ENCODE peak calls at places on chromosomes 1 and 21, in eight cellular contexts. E is stimulated activated CD4-positive, alpha-beta T cell treated with anti-CD3 and anti-CD28 coated beads, TNF-alpha, amount 100 ng/mL, for 4 hours; T is HS-27A; W is stimulated activated CD8-positive, alpha-beta memory T cell treated with anti-CD3 and anti-CD28 coated beads, Interleukin-15, amount 100 ng/mL, for 24 hours; O is WTC11; B is islet precursor cell; A is posterior vena cava; C is NCI-H345. I is an unnamed sample.

GRCh38 chr21:45264919-45265515 is 22.7 kb downstream of the POFUT2 start:
- DNase-seq in A (peak), C (no peak), T (no peak), O (no peak), B (peak), W (no peak), E (no peak), I (no peak)

GRCh38 chr21:37848721-37849490 is 67.4 kb downstream of the KCNJ6 start:
- DNase-seq in W (no peak), B (peak), O (no peak), A (no peak), E (no peak), C (no peak), T (peak), I (no peak)

GRCh38 chr1:100506221-100506620 is 31.7 kb upstream of the GPR88 start:
- DNase-seq in B (no peak), C (no peak), W (no peak), E (no peak), T (no peak), A (no peak), O (no peak), I (no peak)

GRCh38 chr1:17207046-17207445 is 2.1 kb downstream of the PADI1 start:
- DNase-seq in C (no peak), A (no peak), B (no peak), E (no peak), T (no peak), O (no peak), W (no peak), I (peak)

GRCh38 chr21:29372063-29372802 is 73.5 kb downstream of the BACH1 start:
- DNase-seq in T (peak), C (peak), E (no peak), W (no peak), B (peak), A (no peak), O (peak), I (peak)

GRCh38 chr1:165851034-165851658 is 23.7 kb downstream of the UCK2 start:
- DNase-seq in A (no peak), B (peak), W (no peak), T (no peak), O (no peak), C (no peak), E (no peak), I (peak)

GRCh38 chr21:35051287-35051818 is 2.3 kb upstream of the RUNX1 start:
- DNase-seq in E (no peak), B (peak), O (peak), T (peak), W (peak), A (peak), C (no peak), I (peak)

GRCh38 chr1:204013052-204013451 is 59.9 kb upstream of the SOX13 start:
- DNase-seq in T (no peak), C (no peak), E (no peak), A (no peak), B (no peak), W (no peak), O (no peak), I (no peak)

GRCh38 chr1:154583691-154584212 is 16.2 kb downstream of the CHRNB2 start:
- DNase-seq in B (no peak), C (peak), T (no peak), E (no peak), O (no peak), A (no peak), W (no peak), I (peak)

GRCh38 chr1:151210830-151211229 is 12.5 kb downstream of the PIP5K1A start:
- DNase-seq in O (no peak), T (no peak), B (no peak), W (no peak), A (no peak), E (no peak), C (no peak), I (peak)

GRCh38 chr1:205240569-205240968 is 12.8 kb downstream of the TMCC2 start:
- DNase-seq in A (no peak), C (no peak), E (no peak), T (no peak), B (no peak), O (no peak), W (no peak), I (no peak)

GRCh38 chr21:44850208-44850800 is 23.2 kb downstream of the PTTG1IP start:
- DNase-seq in C (no peak), B (no peak), T (no peak), W (no peak), A (peak), E (no peak), O (no peak), I (no peak)

GRCh38 chr1:117826551-117827078 is 102.8 kb downstream of the GDAP2 start:
- DNase-seq in T (peak), E (no peak), C (no peak), W (no peak), A (peak), B (no peak), O (no peak), I (no peak)

GRCh38 chr21:42683371-42684108 is 30.1 kb downstream of the PDE9A start:
- DNase-seq in O (no peak), W (no peak), A (no peak), T (no peak), B (no peak), E (no peak), C (no peak), I (no peak)

GRCh38 chr1:28392027-28392652 is 22.6 kb downstream of the PHACTR4 start:
- DNase-seq in T (no peak), W (no peak), B (no peak), E (no peak), C (no peak), O (no peak), A (no peak), I (no peak)

GRCh38 chr1:23122023-23122738 is 46.5 kb downstream of the LUZP1 start:
- DNase-seq in O (no peak), B (peak), E (no peak), C (no peak), W (no peak), T (no peak), A (no peak), I (no peak)

GRCh38 chr1:53402891-53403655 is 56.1 kb upstream of the DMRTB1 start:
- DNase-seq in A (no peak), W (no peak), E (no peak), O (no peak), C (no peak), B (peak), T (no peak), I (no peak)

GRCh38 chr1:32701951-32702598 is 495 bp downstream of the SYNC start:
- DNase-seq in B (no peak), A (peak), E (no peak), C (no peak), T (no peak), W (no peak), O (no peak), I (peak)

I was measured in NCI-H69.